ENCODE peak calls at places on chromosomes 11 and 22, in six cellular contexts. One of them, this sample, is unnamed.

GRCh38 chr22:30265851-30266444 is 703 bp downstream of the OSM start:
- DNase-seq in A549: no peak
- DNase-seq in endothelial cell of umbilical vein: no peak
- DNase-seq in GM12878: no peak
- DNase-seq in K562: peak
- DNase-seq in HepG2: no peak
- DNase-seq in this sample: peak

GRCh38 chr11:109490953-109491733 is 69.2 kb downstream of the C11orf87 start:
- DNase-seq in endothelial cell of umbilical vein: no peak
- DNase-seq in K562: no peak
- DNase-seq in HepG2: no peak
- DNase-seq in GM12878: no peak
- DNase-seq in A549: no peak
- DNase-seq in this sample: no peak

GRCh38 chr11:102470257-102470656 is 17.7 kb upstream of the TMEM123 start:
- DNase-seq in GM12878: no peak
- DNase-seq in K562: no peak
- DNase-seq in A549: no peak
- DNase-seq in endothelial cell of umbilical vein: no peak
- DNase-seq in HepG2: no peak
- DNase-seq in this sample: no peak

GRCh38 chr11:79076526-79077115 is 364.2 kb downstream of the TENM4 start:
- DNase-seq in HepG2: peak
- DNase-seq in GM12878: no peak
- DNase-seq in endothelial cell of umbilical vein: peak
- DNase-seq in K562: peak
- DNase-seq in A549: peak
- DNase-seq in this sample: peak

GRCh38 chr11:2089536-2090165 is 49.5 kb downstream of the IGF2 start:
- DNase-seq in K562: peak
- DNase-seq in GM12878: no peak
- DNase-seq in HepG2: peak
- DNase-seq in endothelial cell of umbilical vein: peak
- DNase-seq in A549: peak
- DNase-seq in this sample: peak

GRCh38 chr11:1947592-1948237 is 583 bp downstream of the MRPL23 start:
- DNase-seq in HepG2: no peak
- DNase-seq in A549: no peak
- DNase-seq in GM12878: no peak
- DNase-seq in K562: no peak
- DNase-seq in endothelial cell of umbilical vein: no peak
- DNase-seq in this sample: no peak

GRCh38 chr11:31419669-31420068 is 50.0 kb downstream of the DNAJC24 start:
- DNase-seq in endothelial cell of umbilical vein: no peak
- DNase-seq in A549: no peak
- DNase-seq in GM12878: no peak
- DNase-seq in K562: no peak
- DNase-seq in HepG2: no peak
- DNase-seq in this sample: no peak

GRCh38 chr11:8223513-8223899 is 40.2 kb downstream of the LMO1 start:
- DNase-seq in K562: no peak
- DNase-seq in endothelial cell of umbilical vein: no peak
- DNase-seq in GM12878: no peak
- DNase-seq in HepG2: no peak
- DNase-seq in A549: no peak
- DNase-seq in this sample: peak

GRCh38 chr11:62004473-62004872 is 37.0 kb upstream of the FTH1 start:
- DNase-seq in K562: no peak
- DNase-seq in HepG2: no peak
- DNase-seq in endothelial cell of umbilical vein: peak
- DNase-seq in A549: no peak
- DNase-seq in GM12878: peak
- DNase-seq in this sample: peak

GRCh38 chr11:125348704-125349635 is 147.1 kb downstream of the FEZ1 start:
- DNase-seq in GM12878: no peak
- DNase-seq in A549: peak
- DNase-seq in endothelial cell of umbilical vein: peak
- DNase-seq in HepG2: peak
- DNase-seq in K562: peak
- DNase-seq in this sample: peak

GRCh38 chr22:40642316-40642715 is 5.8 kb upstream of the MRTFA start:
- DNase-seq in GM12878: no peak
- DNase-seq in endothelial cell of umbilical vein: no peak
- DNase-seq in A549: no peak
- DNase-seq in K562: no peak
- DNase-seq in HepG2: no peak
- DNase-seq in this sample: no peak

GRCh38 chr11:125057370-125058060 is 5.6 kb upstream of the SLC37A2 start:
- DNase-seq in HepG2: no peak
- DNase-seq in endothelial cell of umbilical vein: no peak
- DNase-seq in A549: no peak
- DNase-seq in GM12878: no peak
- DNase-seq in K562: no peak
- DNase-seq in this sample: no peak

GRCh38 chr22:48477031-48477721 is 1350.5 kb downstream of the BRD1 start:
- DNase-seq in GM12878: no peak
- DNase-seq in endothelial cell of umbilical vein: no peak
- DNase-seq in HepG2: no peak
- DNase-seq in K562: no peak
- DNase-seq in A549: no peak
- DNase-seq in this sample: no peak

GRCh38 chr11:131841028-131841427 is 470.6 kb downstream of the NTM start:
- DNase-seq in K562: no peak
- DNase-seq in HepG2: no peak
- DNase-seq in endothelial cell of umbilical vein: peak
- DNase-seq in GM12878: no peak
- DNase-seq in A549: no peak
- DNase-seq in this sample: peak

GRCh38 chr22:36544107-36544620 is 15.2 kb upstream of the EIF3D start:
- DNase-seq in A549: no peak
- DNase-seq in HepG2: no peak
- DNase-seq in endothelial cell of umbilical vein: no peak
- DNase-seq in GM12878: no peak
- DNase-seq in K562: no peak
- DNase-seq in this sample: peak

GRCh38 chr11:92838655-92839334 is 130.7 kb upstream of the MTNR1B start:
- DNase-seq in A549: no peak
- DNase-seq in HepG2: no peak
- DNase-seq in endothelial cell of umbilical vein: no peak
- DNase-seq in K562: no peak
- DNase-seq in GM12878: no peak
- DNase-seq in this sample: no peak

GRCh38 chr22:22768885-22769284 is 118.7 kb upstream of the IGLL5 start:
- DNase-seq in HepG2: no peak
- DNase-seq in A549: no peak
- DNase-seq in K562: no peak
- DNase-seq in endothelial cell of umbilical vein: no peak
- DNase-seq in GM12878: no peak
- DNase-seq in this sample: no peak

GRCh38 chr22:34696557-34696956 is 369.4 kb upstream of the ISX start:
- DNase-seq in GM12878: no peak
- DNase-seq in HepG2: no peak
- DNase-seq in K562: no peak
- DNase-seq in A549: no peak
- DNase-seq in endothelial cell of umbilical vein: no peak
- DNase-seq in this sample: peak

GRCh38 chr22:36166518-36167220 is 6.1 kb upstream of the APOL3 start:
- DNase-seq in endothelial cell of umbilical vein: no peak
- DNase-seq in A549: no peak
- DNase-seq in HepG2: no peak
- DNase-seq in GM12878: no peak
- DNase-seq in K562: no peak
- DNase-seq in this sample: no peak

GRCh38 chr22:49247194-49247924 is 580.3 kb downstream of the BRD1 start:
- DNase-seq in endothelial cell of umbilical vein: no peak
- DNase-seq in A549: no peak
- DNase-seq in HepG2: no peak
- DNase-seq in GM12878: no peak
- DNase-seq in K562: no peak
- DNase-seq in this sample: no peak

GRCh38 chr11:71420455-71421241 is 27.5 kb downstream of the DHCR7 start:
- DNase-seq in GM12878: peak
- DNase-seq in endothelial cell of umbilical vein: peak
- DNase-seq in HepG2: peak
- DNase-seq in A549: peak
- DNase-seq in K562: peak
- DNase-seq in this sample: peak

GRCh38 chr11:117618273-117618672 is 178.7 kb downstream of the DSCAML1 start:
- DNase-seq in GM12878: no peak
- DNase-seq in A549: no peak
- DNase-seq in HepG2: no peak
- DNase-seq in endothelial cell of umbilical vein: no peak
- DNase-seq in K562: no peak
- DNase-seq in this sample: no peak

GRCh38 chr11:50098186-50098725 is 65.6 kb downstream of the OR4C45 start:
- DNase-seq in HepG2: no peak
- DNase-seq in K562: no peak
- DNase-seq in GM12878: no peak
- DNase-seq in endothelial cell of umbilical vein: no peak
- DNase-seq in A549: no peak
- DNase-seq in this sample: no peak

GRCh38 chr11:74559110-74559933 is 33.1 kb upstream of the POLD3 start:
- DNase-seq in HepG2: peak
- DNase-seq in A549: no peak
- DNase-seq in K562: no peak
- DNase-seq in endothelial cell of umbilical vein: peak
- DNase-seq in GM12878: no peak
- DNase-seq in this sample: no peak

GRCh38 chr22:47629273-47629711 is 866.8 kb downstream of the TBC1D22A start:
- DNase-seq in A549: no peak
- DNase-seq in K562: no peak
- DNase-seq in endothelial cell of umbilical vein: no peak
- DNase-seq in HepG2: no peak
- DNase-seq in GM12878: no peak
- DNase-seq in this sample: no peak

GRCh38 chr11:44133335-44133946 is 38.0 kb downstream of the EXT2 start:
- DNase-seq in K562: peak
- DNase-seq in HepG2: peak
- DNase-seq in A549: peak
- DNase-seq in GM12878: no peak
- DNase-seq in endothelial cell of umbilical vein: peak
- DNase-seq in this sample: peak

GRCh38 chr11:65616575-65617001 is 1.0 kb downstream of the PCNX3 start:
- DNase-seq in endothelial cell of umbilical vein: no peak
- DNase-seq in K562: no peak
- DNase-seq in GM12878: no peak
- DNase-seq in A549: no peak
- DNase-seq in HepG2: peak
- DNase-seq in this sample: no peak

GRCh38 chr11:96045622-96046456 is 121.9 kb upstream of the MTMR2 start:
- DNase-seq in HepG2: no peak
- DNase-seq in A549: no peak
- DNase-seq in GM12878: no peak
- DNase-seq in endothelial cell of umbilical vein: peak
- DNase-seq in K562: no peak
- DNase-seq in this sample: no peak

GRCh38 chr11:7165911-7166310 is 77.1 kb downstream of the RBMXL2 start:
- DNase-seq in K562: no peak
- DNase-seq in GM12878: no peak
- DNase-seq in A549: no peak
- DNase-seq in endothelial cell of umbilical vein: no peak
- DNase-seq in HepG2: no peak
- DNase-seq in this sample: no peak

DNA sequence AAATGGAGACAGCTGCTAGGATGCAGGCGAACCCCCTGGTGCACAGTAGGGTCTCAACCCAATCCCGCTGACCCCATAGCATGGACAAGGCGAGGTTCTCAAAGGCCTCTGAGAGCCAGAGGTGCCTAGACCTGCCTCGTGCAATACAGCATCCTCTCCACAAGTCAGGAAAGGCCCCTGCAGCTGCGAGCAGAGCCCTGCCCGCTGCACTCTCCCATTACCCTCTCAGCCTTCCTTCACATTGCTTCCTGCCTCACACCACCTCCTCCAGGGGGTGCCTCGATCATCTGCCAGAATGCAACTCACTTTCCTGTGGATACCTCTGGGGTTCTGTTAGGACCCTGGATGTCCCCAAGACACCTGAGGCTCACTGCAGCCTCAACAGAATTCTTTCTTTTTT is 42.8 kb upstream of the TCF20 start:
- DNase-seq in HepG2: no peak
- DNase-seq in GM12878: no peak
- DNase-seq in endothelial cell of umbilical vein: no peak
- DNase-seq in K562: no peak
- DNase-seq in A549: no peak
- DNase-seq in this sample: peak
- TF ChIP-seq MYC in HepG2: no peak
- TF ChIP-seq MYC in GM12878: no peak
- TF ChIP-seq MYC in endothelial cell of umbilical vein: no peak
- TF ChIP-seq MYC in K562: no peak
- TF ChIP-seq MYC in A549: no peak
- TF ChIP-seq MYC in this sample: no peak

GRCh38 chr11:80281194-80281593 is 840.4 kb upstream of the TENM4 start:
- DNase-seq in HepG2: no peak
- DNase-seq in GM12878: no peak
- DNase-seq in endothelial cell of umbilical vein: no peak
- DNase-seq in A549: no peak
- DNase-seq in K562: no peak
- DNase-seq in this sample: no peak
- TF ChIP-seq MYC in HepG2: no peak
- TF ChIP-seq MYC in GM12878: no peak
- TF ChIP-seq MYC in endothelial cell of umbilical vein: no peak
- TF ChIP-seq MYC in A549: no peak
- TF ChIP-seq MYC in K562: no peak
- TF ChIP-seq MYC in this sample: no peak

DNA sequence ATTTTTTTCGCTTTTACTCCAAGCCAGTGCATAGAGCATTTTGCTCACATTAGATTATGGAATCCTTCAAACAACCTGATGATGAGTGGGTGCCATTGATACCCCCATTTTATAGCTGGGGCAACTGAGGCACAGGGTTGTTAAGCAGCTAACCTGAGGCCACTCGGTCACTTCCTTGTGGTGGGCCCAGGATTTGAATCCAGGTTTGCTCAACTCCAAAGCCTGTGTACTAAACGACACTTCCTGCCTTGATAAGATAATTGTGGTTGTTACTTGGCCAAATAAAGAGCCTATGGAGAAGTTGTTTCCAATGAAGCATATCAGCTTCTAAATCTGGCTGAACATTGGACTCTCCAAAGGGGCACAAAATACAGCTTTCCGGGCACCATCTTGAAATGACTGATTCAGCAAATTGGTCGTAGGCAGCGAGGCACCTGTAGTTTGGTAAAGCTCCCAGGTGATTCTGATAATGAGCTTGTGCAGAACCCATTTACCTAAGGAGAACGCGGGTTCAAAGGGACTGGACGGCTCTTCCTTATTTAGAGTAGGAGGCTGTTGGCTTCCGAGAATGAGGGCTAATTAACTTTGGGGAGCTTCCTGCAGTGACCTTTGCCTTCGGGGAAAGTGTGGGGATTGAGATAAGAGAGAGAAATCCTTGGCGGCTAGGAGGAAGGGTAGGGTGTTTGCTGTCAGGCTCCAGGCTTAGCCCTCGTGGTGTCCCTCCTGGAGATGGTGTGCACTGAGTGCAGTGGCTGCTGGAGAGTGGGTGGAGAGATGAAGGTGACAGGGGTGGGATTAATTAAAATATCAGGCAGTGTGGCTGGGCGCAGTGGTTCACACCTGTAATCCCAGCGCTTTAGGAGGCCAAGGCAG is 17.5 kb upstream of the EHF start:
- DNase-seq in A549: no peak
- DNase-seq in GM12878: no peak
- DNase-seq in HepG2: no peak
- DNase-seq in endothelial cell of umbilical vein: no peak
- DNase-seq in K562: peak
- DNase-seq in this sample: no peak
- TF ChIP-seq MYC in A549: no peak
- TF ChIP-seq MYC in GM12878: no peak
- TF ChIP-seq MYC in HepG2: no peak
- TF ChIP-seq MYC in endothelial cell of umbilical vein: no peak
- TF ChIP-seq MYC in K562: peak
- TF ChIP-seq MYC in this sample: no peak

GRCh38 chr11:68127791-68128681 is 6.8 kb upstream of the CHKA start:
- DNase-seq in endothelial cell of umbilical vein: peak
- DNase-seq in GM12878: no peak
- DNase-seq in K562: peak
- DNase-seq in HepG2: peak
- DNase-seq in A549: no peak
- DNase-seq in this sample: no peak
- TF ChIP-seq MYC in endothelial cell of umbilical vein: no peak
- TF ChIP-seq MYC in GM12878: no peak
- TF ChIP-seq MYC in K562: no peak
- TF ChIP-seq MYC in HepG2: no peak
- TF ChIP-seq MYC in A549: no peak
- TF ChIP-seq MYC in this sample: no peak